ENCODE peak calls at places on chromosomes 4 and X, in seven cellular contexts. X is hepatocyte, S is right lobe of liver, B is adipocyte, H is transverse colon, N is fibroblast of lung, L is upper lobe of right lung. V is an unnamed sample.

GRCh38 chrX:123277821-123278220 is 93.7 kb downstream of the GRIA3 start:
- DNase-seq in X (no peak), S (no peak), B (no peak), H (no peak), N (no peak), L (no peak), V (no peak)

GRCh38 chr4:48130100-48130499 is 4.0 kb downstream of the TXK start:
- DNase-seq in X (no peak), S (no peak), B (no peak), H (no peak), N (no peak), L (no peak), V (no peak)

GRCh38 chrX:140912606-140913005 is 89.8 kb upstream of the SPANXB1 start:
- DNase-seq in X (no peak), S (no peak), B (no peak), H (no peak), N (no peak), L (no peak), V (no peak)

GRCh38 chr4:38082424-38083374 is 122.5 kb downstream of the PTTG2 start:
- DNase-seq in X (no peak), S (no peak), B (peak; percentile 36), H (no peak), N (peak; percentile 93), L (no peak), V (no peak)

GRCh38 chr4:76108467-76109181 is 34.1 kb downstream of the ART3 start:
- DNase-seq in X (no peak), S (no peak), B (peak; percentile 23), H (no peak), N (peak; percentile 13), L (no peak), V (no peak)

GRCh38 chrX:108198420-108198819 is 106.8 kb downstream of the ATG4A start:
- DNase-seq in X (peak; percentile 16), S (no peak), B (peak; percentile 57), H (no peak), N (peak; percentile 67), L (no peak), V (no peak)

GRCh38 chr4:159178147-159178541 is 75.3 kb downstream of the RAPGEF2 start:
- DNase-seq in X (no peak), S (no peak), B (peak; percentile 66), H (no peak), N (peak; percentile 72), L (no peak), V (no peak)

GRCh38 chr4:101050836-101051205 is 296.5 kb downstream of the PPP3CA start:
- DNase-seq in X (no peak), S (no peak), B (no peak), H (no peak), N (no peak), L (no peak), V (no peak)

GRCh38 chrX:8737883-8738282 is 5.9 kb upstream of the ANOS1 start:
- DNase-seq in X (no peak), S (no peak), B (no peak), H (no peak), N (no peak), L (no peak), V (no peak)

GRCh38 chr4:67346654-67347053 is 198.6 kb downstream of the CENPC start:
- DNase-seq in X (no peak), S (no peak), B (no peak), H (no peak), N (no peak), L (no peak), V (no peak)

GRCh38 chrX:2533424-2533823 is 32.6 kb upstream of the DHRSX start:
- DNase-seq in X (no peak), S (no peak), B (no peak), H (no peak), N (no peak), L (no peak), V (no peak)

GRCh38 chr4:142267101-142267500 is 579.0 kb downstream of the INPP4B start:
- DNase-seq in X (no peak), S (no peak), B (peak; percentile 12), H (no peak), N (no peak), L (no peak), V (no peak)

GRCh38 chr4:155999743-156000142 is 46.1 kb upstream of the CTSO start:
- DNase-seq in X (peak; percentile 28), S (no peak), B (peak; percentile 47), H (no peak), N (peak; percentile 3), L (no peak), V (no peak)

GRCh38 chr4:187128971-187129370 is 405.3 kb upstream of the FAT1 start:
- DNase-seq in X (no peak), S (no peak), B (no peak), H (no peak), N (no peak), L (no peak), V (no peak)

GRCh38 chr4:95300304-95300703 is 248.5 kb downstream of the UNC5C start:
- DNase-seq in X (no peak), S (no peak), B (no peak), H (no peak), N (no peak), L (no peak), V (no peak)

GRCh38 chr4:120816385-120816784 is 106.1 kb downstream of the PRDM5 start:
- DNase-seq in X (no peak), S (no peak), B (no peak), H (no peak), N (no peak), L (no peak), V (no peak)

GRCh38 chr4:53804719-53805118 is 213.4 kb upstream of the LNX1 start:
- DNase-seq in X (peak; percentile 43), S (peak; percentile 69), B (no peak), H (peak; percentile 68), N (no peak), L (peak; percentile 68), V (peak; percentile 63)

GRCh38 chr4:78644744-78645330 is 93.3 kb downstream of the ANXA3 start:
- DNase-seq in X (peak; percentile 81), S (no peak), B (peak; percentile 76), H (peak; percentile 58), N (peak; percentile 84), L (no peak), V (peak; percentile 77)
- H3K4me1 ChIP-seq in X (peaks cover 16% of the 10 kb centered on the region), S (no peaks in the 10 kb centered on the region), B (peaks cover 20% of the 10 kb centered on the region), H (peaks cover 7% of the 10 kb centered on the region), N (peaks cover 12% of the 10 kb centered on the region), L (peaks cover 32% of the 10 kb centered on the region), V (peaks cover 1% of the 10 kb centered on the region)

DNA sequence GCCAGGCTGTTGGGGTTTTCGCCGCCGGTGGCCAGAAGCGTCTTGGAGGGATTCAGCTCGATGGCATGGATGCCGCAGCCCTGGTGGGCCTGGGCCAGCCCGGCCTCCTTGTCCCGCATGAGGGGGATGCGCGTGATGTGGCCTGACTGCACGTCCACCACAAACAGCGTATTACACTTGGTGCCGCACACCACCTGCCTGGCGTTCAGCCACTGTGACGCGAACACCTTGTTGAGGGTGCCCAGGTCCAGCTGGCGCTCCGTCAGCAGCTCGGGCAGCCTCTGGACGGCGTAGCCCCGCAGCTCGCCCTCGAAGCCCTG is 728 bp downstream of the DCAF12L2 start:
- DNase-seq in X (no peak), S (no peak), B (no peak), H (no peak), N (no peak), L (no peak), V (no peak)
- H3K4me3 ChIP-seq in X (no peak overlapping the region), S (no peak overlapping the region), B (peak overlapping the region; percentile 61), H (no peak overlapping the region), N (no peak overlapping the region), L (no peak overlapping the region), V (no peak overlapping the region)

GRCh38 chr4:145804134-145804533 is 124.2 kb downstream of the C4orf51 start:
- DNase-seq in X (peak; percentile 45), S (no peak), B (peak; percentile 94), H (no peak), N (peak; percentile 94), L (no peak), V (no peak)
- H3K4me1 ChIP-seq in X (peaks cover 17% of the 10 kb centered on the region), S (no peaks in the 10 kb centered on the region), B (peaks cover 29% of the 10 kb centered on the region), H (no peaks in the 10 kb centered on the region), N (peaks cover 2% of the 10 kb centered on the region), L (peaks cover 9% of the 10 kb centered on the region), V (no peaks in the 10 kb centered on the region)

GRCh38 chr4:87118421-87118820 is 102.0 kb downstream of the KLHL8 start:
- DNase-seq in X (no peak), S (no peak), B (no peak), H (no peak), N (no peak), L (no peak), V (no peak)

GRCh38 chr4:87114245-87115062 is 106.0 kb downstream of the KLHL8 start:
- DNase-seq in X (no peak), S (no peak), B (no peak), H (no peak), N (no peak), L (no peak), V (no peak)

GRCh38 chr4:87117051-87117729 is 103.2 kb downstream of the KLHL8 start:
- DNase-seq in X (no peak), S (no peak), B (no peak), H (no peak), N (no peak), L (no peak), V (no peak)

GRCh38 chr4:87117730-87118075 is 102.7 kb downstream of the KLHL8 start:
- DNase-seq in X (no peak), S (no peak), B (no peak), H (no peak), N (no peak), L (no peak), V (no peak)

DNA sequence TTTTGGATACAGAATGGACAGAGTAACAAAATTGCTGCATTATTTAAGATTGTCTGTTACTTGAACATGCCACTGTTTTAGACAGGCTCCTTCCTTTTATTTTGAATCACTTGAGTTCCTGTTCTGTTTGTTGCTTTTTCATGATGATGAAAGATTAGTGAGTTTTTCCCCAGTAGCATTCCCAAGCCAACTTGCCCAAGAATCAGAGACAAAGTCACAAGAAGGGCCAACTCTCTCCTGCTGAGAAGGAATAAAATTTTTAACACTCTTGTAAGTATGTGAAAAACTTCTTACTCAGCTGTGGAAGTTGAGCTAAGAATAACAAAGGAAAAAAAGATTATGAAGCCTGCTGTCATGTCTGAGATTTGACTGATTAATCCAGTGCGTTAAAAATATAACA is 104.2 kb downstream of the KLHL8 start:
- DNase-seq in X (no peak), S (no peak), B (peak; percentile 34), H (no peak), N (peak; percentile 30), L (no peak), V (no peak)
- H3K4me3 ChIP-seq in X (no peak overlapping the region), S (no peak overlapping the region), B (no peak overlapping the region), H (no peak overlapping the region), N (no peak overlapping the region), L (no peak overlapping the region), V (no peak overlapping the region)

GRCh38 chr4:81509822-81510221 is 38.1 kb upstream of the RASGEF1B start:
- DNase-seq in X (no peak), S (no peak), B (no peak), H (no peak), N (no peak), L (no peak), V (no peak)

GRCh38 chr4:81507530-81507929 is 35.8 kb upstream of the RASGEF1B start:
- DNase-seq in X (no peak), S (no peak), B (no peak), H (no peak), N (no peak), L (no peak), V (no peak)

GRCh38 chr4:81510643-81511189 is 39.0 kb upstream of the RASGEF1B start:
- DNase-seq in X (no peak), S (no peak), B (no peak), H (no peak), N (no peak), L (no peak), V (no peak)

GRCh38 chr4:81506731-81507130 is 35.0 kb upstream of the RASGEF1B start:
- DNase-seq in X (no peak), S (no peak), B (no peak), H (no peak), N (no peak), L (no peak), V (no peak)

GRCh38 chr4:81508786-81509574 is 37.3 kb upstream of the RASGEF1B start:
- DNase-seq in X (no peak), S (no peak), B (no peak), H (no peak), N (no peak), L (no peak), V (no peak)
- H3K4me1 ChIP-seq in X (no peaks in the 10 kb centered on the region), S (no peaks in the 10 kb centered on the region), B (peaks cover 49% of the 10 kb centered on the region), H (no peaks in the 10 kb centered on the region), N (no peaks in the 10 kb centered on the region), L (peaks cover 43% of the 10 kb centered on the region), V (no peaks in the 10 kb centered on the region)

V was measured in aorta.